ENCODE peak calls at places on chromosomes 1 and 21, in seven cellular contexts. One of them, this sample, is unnamed.

GRCh38 chr1:95117207-95118018 is at the start of gene TLCD4:
- DNase-seq in IMR-90: peak
- DNase-seq in heart right ventricle: peak
- DNase-seq in MM.1S: peak
- DNase-seq in mammary epithelial cell: peak
- DNase-seq in mesendoderm: peak
- DNase-seq in CD4-positive, alpha-beta T cell: peak
- DNase-seq in this sample: peak

GRCh38 chr1:187471555-187471954 is 642.8 kb downstream of the PLA2G4A start:
- DNase-seq in IMR-90: peak
- DNase-seq in heart right ventricle: no peak
- DNase-seq in MM.1S: no peak
- DNase-seq in mammary epithelial cell: no peak
- DNase-seq in mesendoderm: no peak
- DNase-seq in CD4-positive, alpha-beta T cell: no peak
- DNase-seq in this sample: no peak

GRCh38 chr1:79532555-79532954 is 526.0 kb upstream of the ADGRL4 start:
- DNase-seq in IMR-90: no peak
- DNase-seq in heart right ventricle: no peak
- DNase-seq in MM.1S: peak
- DNase-seq in mammary epithelial cell: no peak
- DNase-seq in mesendoderm: no peak
- DNase-seq in CD4-positive, alpha-beta T cell: no peak
- DNase-seq in this sample: no peak

GRCh38 chr1:115810609-115811008 is 30.3 kb downstream of the NHLH2 start:
- DNase-seq in IMR-90: no peak
- DNase-seq in heart right ventricle: no peak
- DNase-seq in MM.1S: no peak
- DNase-seq in mammary epithelial cell: no peak
- DNase-seq in mesendoderm: no peak
- DNase-seq in CD4-positive, alpha-beta T cell: no peak
- DNase-seq in this sample: no peak

GRCh38 chr1:46003315-46003714 is 129.1 kb downstream of the PIK3R3 start:
- DNase-seq in IMR-90: no peak
- DNase-seq in heart right ventricle: no peak
- DNase-seq in MM.1S: no peak
- DNase-seq in mammary epithelial cell: no peak
- DNase-seq in mesendoderm: no peak
- DNase-seq in CD4-positive, alpha-beta T cell: no peak
- DNase-seq in this sample: no peak

GRCh38 chr1:169931795-169932195 is 38.1 kb upstream of the SCYL3 start:
- DNase-seq in IMR-90: peak
- DNase-seq in heart right ventricle: no peak
- DNase-seq in MM.1S: no peak
- DNase-seq in mammary epithelial cell: no peak
- DNase-seq in mesendoderm: no peak
- DNase-seq in CD4-positive, alpha-beta T cell: no peak
- DNase-seq in this sample: no peak

GRCh38 chr1:40689737-40690136 is 1.8 kb upstream of the NFYC start:
- DNase-seq in IMR-90: no peak
- DNase-seq in heart right ventricle: no peak
- DNase-seq in MM.1S: no peak
- DNase-seq in mammary epithelial cell: no peak
- DNase-seq in mesendoderm: no peak
- DNase-seq in CD4-positive, alpha-beta T cell: no peak
- DNase-seq in this sample: no peak

GRCh38 chr1:83889707-83890106 is 109.2 kb downstream of the TTLL7 start:
- DNase-seq in IMR-90: peak
- DNase-seq in heart right ventricle: no peak
- DNase-seq in MM.1S: no peak
- DNase-seq in mammary epithelial cell: no peak
- DNase-seq in mesendoderm: no peak
- DNase-seq in CD4-positive, alpha-beta T cell: no peak
- DNase-seq in this sample: no peak

DNA sequence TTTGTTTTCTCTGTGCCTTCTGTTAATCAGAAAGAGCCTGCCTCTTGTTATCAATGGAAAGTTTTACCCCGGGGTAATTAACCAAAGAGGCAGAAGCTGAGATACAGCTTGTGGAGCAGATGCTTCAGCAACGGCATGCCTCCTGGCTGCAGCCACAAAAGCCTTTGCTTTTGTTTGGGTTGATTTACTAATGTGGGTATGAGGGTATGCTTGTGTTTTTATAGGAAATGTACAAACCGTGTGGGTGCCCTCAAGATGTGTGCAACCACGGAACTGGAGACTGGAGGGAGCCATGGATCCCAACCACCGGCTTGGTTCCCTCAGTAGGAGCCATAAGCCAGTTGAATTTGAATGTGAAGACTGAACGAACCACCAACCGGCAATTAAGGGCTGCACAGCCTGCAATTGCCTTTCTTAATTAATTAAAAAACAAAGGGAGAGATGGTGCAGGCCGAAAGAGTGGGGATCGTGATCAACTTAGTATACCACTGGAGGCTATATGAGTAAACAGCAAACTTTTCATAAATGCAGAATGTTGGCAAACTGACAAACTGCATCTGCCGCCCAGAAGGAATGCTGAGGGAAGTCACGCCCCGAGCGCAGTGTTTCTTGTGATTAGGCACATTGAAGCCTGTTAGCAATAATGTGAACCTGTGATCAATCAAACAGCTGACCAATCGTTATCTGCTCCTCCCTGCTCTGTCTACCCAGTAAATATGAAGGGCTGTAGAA is 104.1 kb downstream of the DISP1 start:
- DNase-seq in IMR-90: no peak
- DNase-seq in heart right ventricle: no peak
- DNase-seq in MM.1S: no peak
- DNase-seq in mammary epithelial cell: no peak
- DNase-seq in mesendoderm: no peak
- DNase-seq in CD4-positive, alpha-beta T cell: no peak
- DNase-seq in this sample: no peak
- H3K27ac ChIP-seq in IMR-90: no peak
- H3K27ac ChIP-seq in heart right ventricle: no peak
- H3K27ac ChIP-seq in MM.1S: no peak
- H3K27ac ChIP-seq in mammary epithelial cell: no peak
- H3K27ac ChIP-seq in mesendoderm: no peak
- H3K27ac ChIP-seq in CD4-positive, alpha-beta T cell: no peak
- H3K27ac ChIP-seq in this sample: no peak

GRCh38 chr21:25240974-25241373 is 366.3 kb downstream of the MRPL39 start:
- DNase-seq in IMR-90: no peak
- DNase-seq in heart right ventricle: no peak
- DNase-seq in MM.1S: no peak
- DNase-seq in mammary epithelial cell: no peak
- DNase-seq in mesendoderm: no peak
- DNase-seq in CD4-positive, alpha-beta T cell: no peak
- DNase-seq in this sample: no peak
- H3K27ac ChIP-seq in IMR-90: no peak
- H3K27ac ChIP-seq in heart right ventricle: no peak
- H3K27ac ChIP-seq in MM.1S: no peak
- H3K27ac ChIP-seq in mammary epithelial cell: no peak
- H3K27ac ChIP-seq in mesendoderm: no peak
- H3K27ac ChIP-seq in CD4-positive, alpha-beta T cell: no peak
- H3K27ac ChIP-seq in this sample: no peak

GRCh38 chr1:205122489-205122882 is 708 bp upstream of the RBBP5 start:
- DNase-seq in IMR-90: no peak
- DNase-seq in heart right ventricle: no peak
- DNase-seq in MM.1S: peak
- DNase-seq in mammary epithelial cell: no peak
- DNase-seq in mesendoderm: no peak
- DNase-seq in CD4-positive, alpha-beta T cell: no peak
- DNase-seq in this sample: no peak
- H3K27ac ChIP-seq in IMR-90: peak
- H3K27ac ChIP-seq in heart right ventricle: peak
- H3K27ac ChIP-seq in MM.1S: peak
- H3K27ac ChIP-seq in mammary epithelial cell: peak
- H3K27ac ChIP-seq in mesendoderm: no peak
- H3K27ac ChIP-seq in CD4-positive, alpha-beta T cell: peak
- H3K27ac ChIP-seq in this sample: peak

DNA sequence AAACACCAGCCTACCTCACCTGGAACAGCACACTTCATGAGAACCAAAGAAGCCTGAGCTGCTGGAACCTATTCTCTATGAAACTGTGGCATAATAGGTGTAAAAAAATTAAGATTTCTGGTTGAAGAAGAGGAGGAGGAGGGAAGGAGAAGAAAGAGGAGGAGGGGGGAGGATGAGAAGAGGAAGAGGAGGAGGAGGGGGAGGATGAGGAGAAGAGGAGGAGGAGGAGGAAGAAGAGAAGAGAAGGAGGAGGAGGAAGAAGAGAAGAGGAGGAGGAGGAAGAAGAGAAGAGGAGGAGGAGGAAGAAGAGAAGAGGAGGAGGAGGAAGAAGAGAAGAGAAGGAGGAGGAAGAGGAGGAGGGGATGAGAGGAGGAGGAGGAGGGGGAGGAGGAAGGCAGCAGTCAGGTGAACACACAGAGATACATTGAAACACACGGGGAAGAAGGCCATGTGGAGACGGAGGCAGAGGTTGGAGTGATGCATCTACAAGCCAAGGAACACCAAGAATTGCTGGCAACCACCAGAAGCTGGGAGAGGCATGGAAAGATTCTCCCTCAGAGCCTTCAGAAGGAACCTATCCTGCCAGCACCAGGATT is 8.2 kb downstream of the ACTA1 start:
- DNase-seq in IMR-90: no peak
- DNase-seq in heart right ventricle: no peak
- DNase-seq in MM.1S: no peak
- DNase-seq in mammary epithelial cell: no peak
- DNase-seq in mesendoderm: no peak
- DNase-seq in CD4-positive, alpha-beta T cell: no peak
- DNase-seq in this sample: no peak
- H3K27ac ChIP-seq in IMR-90: no peak
- H3K27ac ChIP-seq in heart right ventricle: no peak
- H3K27ac ChIP-seq in MM.1S: no peak
- H3K27ac ChIP-seq in mammary epithelial cell: no peak
- H3K27ac ChIP-seq in mesendoderm: no peak
- H3K27ac ChIP-seq in CD4-positive, alpha-beta T cell: no peak
- H3K27ac ChIP-seq in this sample: no peak